ENCODE peak calls at places on chromosomes 7 and 10, in six cellular contexts. One of them, this sample, is unnamed.

GRCh38 chr10:126243976-126244375 is 144.3 kb downstream of the ADAM12 start:
- DNase-seq in OCI-LY7: no peak
- DNase-seq in endothelial cell of umbilical vein: no peak
- DNase-seq in cardiac fibroblast: peak; percentile 81
- DNase-seq in BJ: peak; percentile 98
- DNase-seq in fibroblast of pulmonary artery: peak; percentile 52
- DNase-seq in this sample: no peak

GRCh38 chr10:69685802-69686585 is 55.9 kb downstream of the FAM241B start:
- DNase-seq in fibroblast of pulmonary artery: peak; percentile 30
- DNase-seq in OCI-LY7: no peak
- DNase-seq in endothelial cell of umbilical vein: no peak
- DNase-seq in BJ: no peak
- DNase-seq in cardiac fibroblast: peak; percentile 47
- DNase-seq in this sample: peak; percentile 90

GRCh38 chr10:96991313-96991841 is 159.3 kb downstream of the LCOR start:
- DNase-seq in endothelial cell of umbilical vein: no peak
- DNase-seq in BJ: peak; percentile 63
- DNase-seq in cardiac fibroblast: peak; percentile 80
- DNase-seq in fibroblast of pulmonary artery: peak; percentile 48
- DNase-seq in OCI-LY7: no peak
- DNase-seq in this sample: no peak

GRCh38 chr10:62043493-62043938 is 142.0 kb downstream of the ARID5B start:
- DNase-seq in cardiac fibroblast: peak; percentile 68
- DNase-seq in endothelial cell of umbilical vein: no peak
- DNase-seq in OCI-LY7: peak; percentile 31
- DNase-seq in fibroblast of pulmonary artery: peak; percentile 40
- DNase-seq in BJ: peak; percentile 85
- DNase-seq in this sample: no peak

GRCh38 chr10:35486297-35486991 is 118.7 kb upstream of the GJD4 start:
- DNase-seq in BJ: no peak
- DNase-seq in cardiac fibroblast: no peak
- DNase-seq in endothelial cell of umbilical vein: peak; percentile 19
- DNase-seq in OCI-LY7: no peak
- DNase-seq in fibroblast of pulmonary artery: no peak
- DNase-seq in this sample: peak; percentile 64

GRCh38 chr10:128032466-128032865 is 93.8 kb downstream of the MKI67 start:
- DNase-seq in cardiac fibroblast: no peak
- DNase-seq in OCI-LY7: no peak
- DNase-seq in fibroblast of pulmonary artery: no peak
- DNase-seq in BJ: no peak
- DNase-seq in endothelial cell of umbilical vein: no peak
- DNase-seq in this sample: no peak

GRCh38 chr10:99442394-99442793 is 12.0 kb upstream of the GOT1 start:
- DNase-seq in fibroblast of pulmonary artery: no peak
- DNase-seq in endothelial cell of umbilical vein: no peak
- DNase-seq in cardiac fibroblast: no peak
- DNase-seq in BJ: no peak
- DNase-seq in OCI-LY7: no peak
- DNase-seq in this sample: no peak

GRCh38 chr7:116955340-116955739 is 2.0 kb downstream of the ST7 start:
- DNase-seq in OCI-LY7: no peak
- DNase-seq in cardiac fibroblast: no peak
- DNase-seq in endothelial cell of umbilical vein: peak; percentile 9
- DNase-seq in BJ: no peak
- DNase-seq in fibroblast of pulmonary artery: no peak
- DNase-seq in this sample: no peak

GRCh38 chr10:44995914-44996633 is 4.6 kb upstream of the ZNF22 start:
- DNase-seq in cardiac fibroblast: peak; percentile 74
- DNase-seq in BJ: peak; percentile 24
- DNase-seq in endothelial cell of umbilical vein: peak; percentile 99
- DNase-seq in fibroblast of pulmonary artery: peak; percentile 84
- DNase-seq in OCI-LY7: peak; percentile 57
- DNase-seq in this sample: no peak

GRCh38 chr7:116953727-116954442 is 584 bp downstream of the ST7 start:
- DNase-seq in cardiac fibroblast: peak; percentile 86
- DNase-seq in endothelial cell of umbilical vein: peak; percentile 80
- DNase-seq in fibroblast of pulmonary artery: peak; percentile 88
- DNase-seq in OCI-LY7: peak; percentile 73
- DNase-seq in BJ: peak; percentile 51
- DNase-seq in this sample: peak; percentile 89

GRCh38 chr10:16732376-16732775 is 84.8 kb downstream of the RSU1 start:
- DNase-seq in BJ: no peak
- DNase-seq in fibroblast of pulmonary artery: no peak
- DNase-seq in endothelial cell of umbilical vein: no peak
- DNase-seq in cardiac fibroblast: peak; percentile 72
- DNase-seq in OCI-LY7: no peak
- DNase-seq in this sample: no peak

GRCh38 chr10:36211856-36212255 is 569.8 kb upstream of the FZD8 start:
- DNase-seq in BJ: no peak
- DNase-seq in OCI-LY7: no peak
- DNase-seq in cardiac fibroblast: no peak
- DNase-seq in endothelial cell of umbilical vein: no peak
- DNase-seq in fibroblast of pulmonary artery: no peak
- DNase-seq in this sample: no peak

GRCh38 chr7:68865351-68865885 is 732.9 kb upstream of the AUTS2 start:
- DNase-seq in OCI-LY7: no peak
- DNase-seq in BJ: no peak
- DNase-seq in endothelial cell of umbilical vein: no peak
- DNase-seq in fibroblast of pulmonary artery: peak; percentile 1
- DNase-seq in cardiac fibroblast: no peak
- DNase-seq in this sample: no peak

GRCh38 chr10:30254926-30255325 is 94.2 kb downstream of the MTPAP start:
- DNase-seq in cardiac fibroblast: no peak
- DNase-seq in BJ: no peak
- DNase-seq in OCI-LY7: no peak
- DNase-seq in fibroblast of pulmonary artery: no peak
- DNase-seq in endothelial cell of umbilical vein: no peak
- DNase-seq in this sample: no peak

GRCh38 chr7:101554584-101555268 is 74.4 kb downstream of the MYL10 start:
- DNase-seq in OCI-LY7: no peak
- DNase-seq in fibroblast of pulmonary artery: no peak
- DNase-seq in endothelial cell of umbilical vein: no peak
- DNase-seq in BJ: no peak
- DNase-seq in cardiac fibroblast: no peak
- DNase-seq in this sample: no peak

GRCh38 chr7:150799741-150800575 is at the start of gene TMEM176B:
- DNase-seq in OCI-LY7: no peak
- DNase-seq in fibroblast of pulmonary artery: no peak
- DNase-seq in BJ: no peak
- DNase-seq in endothelial cell of umbilical vein: no peak
- DNase-seq in cardiac fibroblast: no peak
- DNase-seq in this sample: no peak

GRCh38 chr7:111146136-111146535 is 55.2 kb downstream of the LRRN3 start:
- DNase-seq in BJ: no peak
- DNase-seq in cardiac fibroblast: no peak
- DNase-seq in fibroblast of pulmonary artery: no peak
- DNase-seq in endothelial cell of umbilical vein: no peak
- DNase-seq in OCI-LY7: no peak
- DNase-seq in this sample: no peak

GRCh38 chr10:24209421-24209770 is 458 bp downstream of the KIAA1217 start:
- DNase-seq in cardiac fibroblast: peak; percentile 69
- DNase-seq in OCI-LY7: no peak
- DNase-seq in endothelial cell of umbilical vein: no peak
- DNase-seq in fibroblast of pulmonary artery: peak; percentile 23
- DNase-seq in BJ: peak; percentile 19
- DNase-seq in this sample: no peak

GRCh38 chr7:144410441-144410840 is 6.9 kb upstream of the NOBOX start:
- DNase-seq in cardiac fibroblast: no peak
- DNase-seq in fibroblast of pulmonary artery: no peak
- DNase-seq in endothelial cell of umbilical vein: no peak
- DNase-seq in OCI-LY7: no peak
- DNase-seq in BJ: no peak
- DNase-seq in this sample: no peak

GRCh38 chr10:86693721-86694369 is 25.5 kb downstream of the LDB3 start:
- DNase-seq in cardiac fibroblast: peak; percentile 57
- DNase-seq in BJ: peak; percentile 29
- DNase-seq in OCI-LY7: peak; percentile 41
- DNase-seq in endothelial cell of umbilical vein: peak; percentile 41
- DNase-seq in fibroblast of pulmonary artery: peak; percentile 63
- DNase-seq in this sample: no peak

GRCh38 chr10:44369851-44370250 is 15.0 kb downstream of the CXCL12 start:
- DNase-seq in endothelial cell of umbilical vein: no peak
- DNase-seq in BJ: no peak
- DNase-seq in fibroblast of pulmonary artery: no peak
- DNase-seq in cardiac fibroblast: peak; percentile 28
- DNase-seq in OCI-LY7: no peak
- DNase-seq in this sample: no peak

GRCh38 chr7:23380961-23381360 is 81.8 kb downstream of the MALSU1 start:
- DNase-seq in OCI-LY7: no peak
- DNase-seq in BJ: no peak
- DNase-seq in endothelial cell of umbilical vein: no peak
- DNase-seq in cardiac fibroblast: peak; percentile 26
- DNase-seq in fibroblast of pulmonary artery: no peak
- DNase-seq in this sample: no peak

GRCh38 chr10:133559216-133559615 is 6.2 kb downstream of the SYCE1 start:
- DNase-seq in cardiac fibroblast: no peak
- DNase-seq in OCI-LY7: no peak
- DNase-seq in fibroblast of pulmonary artery: no peak
- DNase-seq in endothelial cell of umbilical vein: no peak
- DNase-seq in BJ: no peak
- DNase-seq in this sample: no peak

GRCh38 chr10:26890956-26891355 is 30.2 kb upstream of the ABI1 start:
- DNase-seq in endothelial cell of umbilical vein: peak; percentile 66
- DNase-seq in cardiac fibroblast: peak; percentile 77
- DNase-seq in OCI-LY7: peak; percentile 59
- DNase-seq in BJ: no peak
- DNase-seq in fibroblast of pulmonary artery: peak; percentile 84
- DNase-seq in this sample: no peak
- TF ChIP-seq CTCF in endothelial cell of umbilical vein: peak; percentile 68
- TF ChIP-seq CTCF in cardiac fibroblast: peak; percentile 65
- TF ChIP-seq CTCF in OCI-LY7: peak; percentile 82
- TF ChIP-seq CTCF in BJ: peak; percentile 72
- TF ChIP-seq CTCF in fibroblast of pulmonary artery: peak; percentile 75
- TF ChIP-seq CTCF in this sample: peak; percentile 60

GRCh38 chr7:55552320-55553086 is 19.8 kb downstream of the VOPP1 start:
- DNase-seq in BJ: no peak
- DNase-seq in cardiac fibroblast: peak; percentile 83
- DNase-seq in endothelial cell of umbilical vein: peak; percentile 96
- DNase-seq in OCI-LY7: no peak
- DNase-seq in fibroblast of pulmonary artery: peak; percentile 87
- DNase-seq in this sample: no peak

GRCh38 chr7:55549457-55549856 is 22.8 kb downstream of the VOPP1 start:
- DNase-seq in OCI-LY7: peak; percentile 71
- DNase-seq in BJ: no peak
- DNase-seq in cardiac fibroblast: no peak
- DNase-seq in endothelial cell of umbilical vein: no peak
- DNase-seq in fibroblast of pulmonary artery: no peak
- DNase-seq in this sample: no peak

GRCh38 chr7:55550838-55551537 is 21.3 kb downstream of the VOPP1 start:
- DNase-seq in OCI-LY7: no peak
- DNase-seq in endothelial cell of umbilical vein: no peak
- DNase-seq in cardiac fibroblast: no peak
- DNase-seq in BJ: no peak
- DNase-seq in fibroblast of pulmonary artery: no peak
- DNase-seq in this sample: no peak

GRCh38 chr7:55548295-55548731 is 24.0 kb downstream of the VOPP1 start:
- DNase-seq in fibroblast of pulmonary artery: no peak
- DNase-seq in endothelial cell of umbilical vein: no peak
- DNase-seq in cardiac fibroblast: no peak
- DNase-seq in OCI-LY7: no peak
- DNase-seq in BJ: no peak
- DNase-seq in this sample: no peak

DNA sequence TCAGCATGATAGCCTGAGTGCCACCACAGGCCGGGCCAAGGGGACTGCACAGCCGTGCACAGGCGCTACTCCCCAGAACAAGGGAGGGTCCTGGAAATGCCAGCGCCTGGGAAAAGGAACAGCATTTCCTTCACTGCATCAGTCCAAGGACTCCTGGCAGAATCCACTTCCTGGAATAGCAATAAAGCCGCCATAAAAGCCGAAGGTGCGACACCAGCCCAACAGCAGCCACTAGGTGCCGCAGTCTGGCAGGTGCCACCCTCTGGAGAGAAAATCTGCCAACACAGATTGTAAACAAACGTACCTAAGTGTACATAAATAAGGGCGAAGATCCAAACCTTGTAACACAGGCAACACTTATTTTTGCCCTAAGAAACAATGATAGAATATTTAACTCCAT is 22.3 kb downstream of the VOPP1 start:
- DNase-seq in cardiac fibroblast: no peak
- DNase-seq in endothelial cell of umbilical vein: peak; percentile 69
- DNase-seq in BJ: no peak
- DNase-seq in fibroblast of pulmonary artery: no peak
- DNase-seq in OCI-LY7: peak; percentile 68
- DNase-seq in this sample: no peak
- TF ChIP-seq CTCF in cardiac fibroblast: no peak
- TF ChIP-seq CTCF in endothelial cell of umbilical vein: peak; percentile 72
- TF ChIP-seq CTCF in BJ: no peak
- TF ChIP-seq CTCF in fibroblast of pulmonary artery: no peak
- TF ChIP-seq CTCF in OCI-LY7: peak; percentile 97
- TF ChIP-seq CTCF in this sample: no peak

GRCh38 chr10:124251317-124251716 is 157.9 kb upstream of the CHST15 start:
- DNase-seq in cardiac fibroblast: no peak
- DNase-seq in OCI-LY7: no peak
- DNase-seq in endothelial cell of umbilical vein: no peak
- DNase-seq in fibroblast of pulmonary artery: no peak
- DNase-seq in BJ: no peak
- DNase-seq in this sample: peak; percentile 19

GRCh38 chr10:124249196-124249595 is 155.8 kb upstream of the CHST15 start:
- DNase-seq in BJ: no peak
- DNase-seq in endothelial cell of umbilical vein: no peak
- DNase-seq in cardiac fibroblast: no peak
- DNase-seq in fibroblast of pulmonary artery: no peak
- DNase-seq in OCI-LY7: no peak
- DNase-seq in this sample: no peak

GRCh38 chr10:124250506-124250905 is 157.1 kb upstream of the CHST15 start:
- DNase-seq in cardiac fibroblast: no peak
- DNase-seq in fibroblast of pulmonary artery: no peak
- DNase-seq in endothelial cell of umbilical vein: no peak
- DNase-seq in BJ: no peak
- DNase-seq in OCI-LY7: no peak
- DNase-seq in this sample: peak; percentile 67

GRCh38 chr10:124248646-124249045 is 155.2 kb upstream of the CHST15 start:
- DNase-seq in endothelial cell of umbilical vein: no peak
- DNase-seq in fibroblast of pulmonary artery: no peak
- DNase-seq in BJ: no peak
- DNase-seq in OCI-LY7: peak; percentile 35
- DNase-seq in cardiac fibroblast: no peak
- DNase-seq in this sample: no peak

GRCh38 chr10:124249812-124250432 is 156.5 kb upstream of the CHST15 start:
- DNase-seq in OCI-LY7: peak; percentile 56
- DNase-seq in fibroblast of pulmonary artery: no peak
- DNase-seq in endothelial cell of umbilical vein: no peak
- DNase-seq in BJ: no peak
- DNase-seq in cardiac fibroblast: no peak
- DNase-seq in this sample: peak; percentile 64
- TF ChIP-seq CTCF in OCI-LY7: peak; percentile 74
- TF ChIP-seq CTCF in fibroblast of pulmonary artery: no peak
- TF ChIP-seq CTCF in endothelial cell of umbilical vein: no peak
- TF ChIP-seq CTCF in BJ: peak; percentile 19
- TF ChIP-seq CTCF in cardiac fibroblast: peak; percentile 7
- TF ChIP-seq CTCF in this sample: no peak

DNA sequence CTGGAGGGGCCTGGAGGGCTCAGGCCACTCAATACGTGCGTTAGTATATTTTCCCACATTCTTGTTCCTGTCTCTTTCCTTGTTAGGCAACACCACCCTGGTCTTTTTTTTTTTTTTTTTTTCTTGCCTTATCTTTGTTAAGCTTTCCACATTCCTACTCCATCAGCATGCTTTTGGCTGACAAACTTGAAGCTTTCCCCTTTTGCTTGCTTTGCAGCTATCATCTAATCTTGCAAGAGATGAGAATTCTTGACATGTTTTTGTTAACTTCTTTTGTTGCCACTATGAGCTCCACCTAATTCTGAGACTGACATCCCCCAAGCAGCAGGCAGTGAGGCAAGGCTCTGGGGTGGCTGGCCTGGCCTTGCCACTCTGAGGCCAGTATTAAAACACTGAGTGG is 52.5 kb upstream of the NRP1 start:
- DNase-seq in fibroblast of pulmonary artery: peak; percentile 63
- DNase-seq in OCI-LY7: no peak
- DNase-seq in cardiac fibroblast: no peak
- DNase-seq in BJ: no peak
- DNase-seq in endothelial cell of umbilical vein: no peak
- DNase-seq in this sample: no peak
- TF ChIP-seq CTCF in fibroblast of pulmonary artery: no peak
- TF ChIP-seq CTCF in OCI-LY7: no peak
- TF ChIP-seq CTCF in cardiac fibroblast: no peak
- TF ChIP-seq CTCF in BJ: no peak
- TF ChIP-seq CTCF in endothelial cell of umbilical vein: no peak
- TF ChIP-seq CTCF in this sample: no peak